ENCODE peak calls at places on chromosomes 2 and 18, in six cellular contexts. A is colonic mucosa, J is Peyer's patch, O is psoas muscle, K is K562, C is PC-3. U is an unnamed sample. For H3K4me1, the result is how much of the 10 kb centered on the place peaks cover.

GRCh38 chr2:168995744-168996143 is 35.4 kb downstream of the ABCB11 start:
- DNase-seq in A (no peak), J (no peak), O (no peak), K (no peak), C (no peak), U (no peak)

GRCh38 chr2:19232312-19232711 is 126.1 kb downstream of the OSR1 start:
- DNase-seq in A (no peak), J (no peak), O (no peak), K (no peak), C (no peak), U (no peak)

GRCh38 chr18:26215247-26215970 is 10.8 kb upstream of the TAF4B start:
- DNase-seq in A (no peak), J (no peak), O (no peak), K (no peak), C (no peak), U (no peak)

GRCh38 chr18:79368681-79369080 is 27.0 kb upstream of the NFATC1 start:
- DNase-seq in A (no peak), J (no peak), O (no peak), K (no peak), C (no peak), U (no peak)

GRCh38 chr2:219902870-219903269 is 275.4 kb downstream of the SLC4A3 start:
- DNase-seq in A (no peak), J (no peak), O (no peak), K (no peak), C (no peak), U (no peak)

GRCh38 chr2:70010222-70011111 is 49.0 kb upstream of the ASPRV1 start:
- DNase-seq in A (peak), J (peak), O (no peak), K (peak), C (no peak), U (peak)

GRCh38 chr2:169069341-169069740 is at the start of gene DHRS9:
- DNase-seq in A (peak), J (no peak), O (no peak), K (no peak), C (peak), U (peak)

GRCh38 chr18:8890957-8891464 is 185.7 kb downstream of the MTCL1 start:
- DNase-seq in A (no peak), J (no peak), O (no peak), K (peak), C (peak), U (peak)

GRCh38 chr2:202098336-202098735 is 25.3 kb downstream of the KIAA2012 start:
- DNase-seq in A (no peak), J (no peak), O (no peak), K (no peak), C (no peak), U (no peak)

DNA sequence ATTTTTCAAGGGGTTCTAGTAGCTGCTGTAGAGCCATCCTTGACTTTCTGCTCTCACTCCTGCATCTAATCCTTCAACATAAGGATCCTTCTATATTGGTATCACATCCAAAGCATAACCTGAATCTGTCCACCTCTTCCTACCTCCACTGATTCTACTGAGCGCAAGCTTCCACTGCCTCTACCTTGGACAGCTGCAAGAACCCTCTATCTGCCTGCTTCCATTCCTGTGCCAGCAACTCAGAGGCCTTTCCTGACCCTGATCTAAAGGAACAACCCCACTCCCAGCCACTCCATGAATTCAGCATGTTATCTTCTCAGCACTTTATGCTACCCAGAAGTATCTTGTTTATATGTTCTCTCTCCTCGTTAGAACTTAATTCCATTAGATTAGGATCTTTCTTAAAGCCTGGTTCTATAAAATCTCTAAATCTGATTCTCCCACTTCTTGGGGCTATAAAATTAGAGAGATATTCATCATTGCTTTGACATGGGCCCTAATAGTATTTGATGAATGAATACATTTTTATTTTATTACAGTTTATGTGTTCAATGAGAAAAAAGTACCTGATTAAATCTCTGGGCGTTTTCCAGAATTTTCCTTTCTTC is 6.9 kb downstream of the STAT1 start:
- DNase-seq in A (no peak), J (no peak), O (no peak), K (no peak), C (no peak), U (no peak)
- H3K4me1 ChIP-seq in A (under half), J (under half), O (under half), K (under half), C (under half), U (under half)

GRCh38 chr2:143163499-143163898 is 34.3 kb downstream of the ARHGAP15 start:
- DNase-seq in A (no peak), J (no peak), O (no peak), K (no peak), C (no peak), U (no peak)

GRCh38 chr2:143160732-143161707 is 31.8 kb downstream of the ARHGAP15 start:
- DNase-seq in A (no peak), J (no peak), O (no peak), K (no peak), C (no peak), U (no peak)

GRCh38 chr2:143165291-143165690 is 36.1 kb downstream of the ARHGAP15 start:
- DNase-seq in A (no peak), J (no peak), O (no peak), K (no peak), C (no peak), U (no peak)

GRCh38 chr2:143162997-143163396 is 33.8 kb downstream of the ARHGAP15 start:
- DNase-seq in A (no peak), J (no peak), O (no peak), K (no peak), C (no peak), U (no peak)

GRCh38 chr2:143161982-143162837 is 33.0 kb downstream of the ARHGAP15 start:
- DNase-seq in A (peak), J (no peak), O (no peak), K (no peak), C (peak), U (no peak)
- TF ChIP-seq CTCF in A (peak), J (peak), O (peak), K (peak), C (peak), U (peak)

GRCh38 chr18:28768791-28769768 is 592.1 kb upstream of the CDH2 start:
- DNase-seq in A (no peak), J (no peak), O (no peak), K (no peak), C (no peak), U (no peak)
- H3K27ac ChIP-seq in A (no peak), J (no peak), O (no peak), K (no peak), C (no peak), U (no peak)

GRCh38 chr2:207161724-207162123 is 4.0 kb downstream of the KLF7 start:
- DNase-seq in A (no peak), J (no peak), O (no peak), K (no peak), C (peak), U (no peak)

GRCh38 chr2:207161247-207161646 is 4.5 kb downstream of the KLF7 start:
- DNase-seq in A (no peak), J (no peak), O (no peak), K (no peak), C (no peak), U (no peak)

GRCh38 chr2:207159002-207159401 is 6.7 kb downstream of the KLF7 start:
- DNase-seq in A (no peak), J (no peak), O (no peak), K (no peak), C (no peak), U (peak)

GRCh38 chr2:207162319-207162718 is 3.4 kb downstream of the KLF7 start:
- DNase-seq in A (no peak), J (no peak), O (no peak), K (no peak), C (no peak), U (no peak)

GRCh38 chr2:207160115-207160514 is 5.6 kb downstream of the KLF7 start:
- DNase-seq in A (no peak), J (no peak), O (no peak), K (no peak), C (no peak), U (peak)
- H3K4me1 ChIP-seq in A (under half), J (under half), O (under half), K (under half), C (under half), U (under half)

GRCh38 chr2:171941316-171941699 is 19.0 kb downstream of the HAT1 start:
- DNase-seq in A (no peak), J (no peak), O (no peak), K (no peak), C (no peak), U (no peak)
- TF ChIP-seq CTCF in A (no peak), J (no peak), O (no peak), K (no peak), C (no peak), U (no peak)

GRCh38 chr2:66428986-66429612 is 5.8 kb upstream of the MEIS1 start:
- DNase-seq in A (no peak), J (no peak), O (no peak), K (peak), C (peak), U (peak)

GRCh38 chr2:66431840-66432511 is 2.9 kb upstream of the MEIS1 start:
- DNase-seq in A (no peak), J (peak), O (peak), K (no peak), C (no peak), U (no peak)

GRCh38 chr2:66430195-66430905 is 4.6 kb upstream of the MEIS1 start:
- DNase-seq in A (no peak), J (no peak), O (no peak), K (no peak), C (no peak), U (no peak)

GRCh38 chr2:66432801-66433694 is 1.9 kb upstream of the MEIS1 start:
- DNase-seq in A (peak), J (peak), O (peak), K (peak), C (peak), U (peak)

GRCh38 chr2:66430906-66431619 is 3.9 kb upstream of the MEIS1 start:
- DNase-seq in A (no peak), J (no peak), O (no peak), K (no peak), C (no peak), U (no peak)
- H3K27ac ChIP-seq in A (no peak), J (peak), O (no peak), K (no peak), C (no peak), U (no peak)

DNA sequence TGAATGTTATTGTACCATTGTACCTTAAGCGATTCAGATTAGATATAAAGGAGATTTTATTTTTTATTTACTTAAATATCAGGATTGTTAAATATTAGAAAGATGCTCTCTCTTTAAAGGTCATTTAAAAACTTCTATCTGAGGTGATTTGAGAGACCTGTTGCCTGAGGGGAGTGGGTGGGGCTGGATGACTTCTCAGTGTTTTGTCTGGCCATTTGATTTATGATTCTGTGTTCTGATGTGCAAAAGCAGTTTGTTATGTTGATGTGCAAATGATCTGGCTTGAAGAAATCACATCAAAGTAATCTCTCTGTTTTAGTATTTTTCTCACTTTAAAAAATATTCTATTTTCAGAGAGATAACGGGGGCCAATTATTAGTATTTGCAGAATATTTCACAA is 370.8 kb downstream of the NUP35 start:
- DNase-seq in A (no peak), J (no peak), O (no peak), K (no peak), C (no peak), U (no peak)
- H3K4me1 ChIP-seq in A (under half), J (under half), O (under half), K (under half), C (under half), U (under half)

DNA sequence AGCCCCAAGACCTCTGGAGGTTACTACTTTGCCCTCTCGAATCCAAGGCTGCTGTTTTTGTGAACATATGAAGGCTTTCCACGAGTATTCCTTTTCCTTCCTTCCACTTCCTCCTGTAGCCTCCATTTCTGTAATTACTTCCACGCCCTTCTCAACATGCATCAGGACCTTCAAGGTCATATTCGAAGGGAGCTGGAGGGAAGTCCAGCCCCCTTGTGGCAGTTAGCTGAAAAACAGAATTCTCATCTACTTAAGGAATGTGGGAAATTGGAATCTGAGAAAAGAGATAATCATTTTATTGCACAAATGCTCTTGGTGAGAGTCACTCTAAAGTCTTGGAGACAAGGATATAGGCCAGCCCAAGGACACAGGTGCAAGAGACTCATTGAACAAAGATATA is 1000.2 kb downstream of the TDRD15 start:
- DNase-seq in A (no peak), J (no peak), O (no peak), K (no peak), C (no peak), U (no peak)
- TF ChIP-seq CTCF in A (no peak), J (no peak), O (no peak), K (no peak), C (no peak), U (no peak)

U was measured in foreskin keratinocyte.